ENCODE peak calls at places on chromosome 12, in seven cellular contexts. A is SK-N-SH, U is GM12878, H is GM12892, J is H1, K is HepG2, Z is K562. D is an unnamed sample.

GRCh38 chr12:90519285-90519684 is 435.7 kb downstream of the CCER1 start:
- DNase-seq in A (no peak), U (no peak), H (no peak), J (no peak), K (no peak), Z (no peak), D (no peak)

GRCh38 chr12:102955926-102956737 is 1.3 kb upstream of the ASCL1 start:
- DNase-seq in A (peak; percentile 73), U (no peak), H (no peak), J (peak; percentile 66), K (no peak), Z (no peak), D (no peak)

GRCh38 chr12:72677187-72677586 is 405.0 kb downstream of the TRHDE start:
- DNase-seq in A (no peak), U (no peak), H (no peak), J (no peak), K (no peak), Z (no peak), D (no peak)

GRCh38 chr12:124233846-124234620 is 60.9 kb upstream of the RFLNA start:
- DNase-seq in A (no peak), U (no peak), H (no peak), J (no peak), K (no peak), Z (no peak), D (no peak)

GRCh38 chr12:93880853-93881522 is 203.8 kb downstream of the CRADD start:
- DNase-seq in A (no peak), U (no peak), H (no peak), J (no peak), K (no peak), Z (no peak), D (no peak)

GRCh38 chr12:50188875-50189575 is 21.9 kb upstream of the CERS5 start:
- DNase-seq in A (no peak), U (no peak), H (no peak), J (no peak), K (no peak), Z (peak; percentile 29), D (no peak)

GRCh38 chr12:47753021-47754001 is 5.4 kb downstream of the RAPGEF3 start:
- DNase-seq in A (peak; percentile 75), U (no peak), H (no peak), J (peak; percentile 64), K (no peak), Z (no peak), D (no peak)

GRCh38 chr12:27552235-27552634 is 28.2 kb downstream of the PPFIBP1 start:
- DNase-seq in A (no peak), U (no peak), H (no peak), J (no peak), K (no peak), Z (no peak), D (no peak)

GRCh38 chr12:54352891-54353874 is 11.1 kb downstream of the GPR84 start:
- DNase-seq in A (peak; percentile 83), U (no peak), H (no peak), J (peak; percentile 51), K (no peak), Z (peak; percentile 72), D (no peak)

GRCh38 chr12:65673732-65674131 is 150.6 kb upstream of the HMGA2 start:
- DNase-seq in A (no peak), U (no peak), H (no peak), J (no peak), K (no peak), Z (no peak), D (no peak)

GRCh38 chr12:62123721-62124203 is 136.4 kb upstream of the USP15 start:
- DNase-seq in A (peak; percentile 11), U (no peak), H (no peak), J (peak; percentile 56), K (peak; percentile 31), Z (peak; percentile 61), D (no peak)

GRCh38 chr12:49026678-49027480 is 8.3 kb upstream of the PRKAG1 start:
- DNase-seq in A (peak; percentile 24), U (no peak), H (no peak), J (no peak), K (no peak), Z (no peak), D (no peak)

GRCh38 chr12:97276198-97276580 is 186.4 kb upstream of the RMST start:
- DNase-seq in A (no peak), U (no peak), H (no peak), J (peak; percentile 58), K (no peak), Z (no peak), D (no peak)

GRCh38 chr12:57458665-57459054 is 925 bp upstream of the GLI1 start:
- DNase-seq in A (no peak), U (no peak), H (no peak), J (no peak), K (no peak), Z (no peak), D (no peak)

GRCh38 chr12:20507061-20507460 is 138.7 kb downstream of the PDE3A start:
- DNase-seq in A (no peak), U (no peak), H (no peak), J (no peak), K (no peak), Z (no peak), D (no peak)

GRCh38 chr12:58811346-58811745 is 109.0 kb downstream of the LRIG3 start:
- DNase-seq in A (no peak), U (no peak), H (no peak), J (no peak), K (no peak), Z (no peak), D (no peak)

GRCh38 chr12:58812229-58812628 is 108.1 kb downstream of the LRIG3 start:
- DNase-seq in A (no peak), U (no peak), H (no peak), J (no peak), K (no peak), Z (no peak), D (no peak)

GRCh38 chr12:58815235-58815634 is 105.1 kb downstream of the LRIG3 start:
- DNase-seq in A (no peak), U (no peak), H (no peak), J (no peak), K (no peak), Z (no peak), D (no peak)

GRCh38 chr12:58818546-58818945 is 101.8 kb downstream of the LRIG3 start:
- DNase-seq in A (no peak), U (no peak), H (no peak), J (no peak), K (no peak), Z (no peak), D (no peak)

GRCh38 chr12:58814036-58814435 is 106.3 kb downstream of the LRIG3 start:
- DNase-seq in A (no peak), U (no peak), H (no peak), J (no peak), K (no peak), Z (no peak), D (no peak)
- TF ChIP-seq TAF1 in A (no peak), U (no peak), H (no peak), J (no peak), K (no peak), Z (no peak), D (no peak)

DNA sequence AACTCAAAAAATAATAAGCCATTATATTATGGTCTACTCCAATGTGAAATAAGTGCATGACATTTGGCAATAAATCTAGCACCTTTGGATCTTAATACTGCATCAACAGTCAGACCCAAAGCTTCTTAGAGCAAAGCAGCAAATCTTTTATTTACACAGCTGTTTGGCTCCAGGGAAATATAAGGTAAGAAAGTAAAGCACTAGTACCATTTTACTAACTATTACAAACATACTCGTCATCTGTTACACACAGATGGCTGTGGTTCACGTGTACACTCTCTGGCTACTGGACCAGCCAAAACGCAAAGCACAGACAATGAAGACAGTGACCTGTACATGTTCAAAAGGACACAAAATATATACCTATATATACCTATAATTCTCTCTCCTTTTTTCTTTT is 2.8 kb downstream of the FGD6 start:
- DNase-seq in A (no peak), U (no peak), H (no peak), J (no peak), K (no peak), Z (no peak), D (no peak)
- TF ChIP-seq TAF1 in A (no peak), U (no peak), H (no peak), J (no peak), K (no peak), Z (no peak), D (no peak)

GRCh38 chr12:52005903-52006703 is 643 bp upstream of the TAMALIN start:
- DNase-seq in A (no peak), U (peak; percentile 32), H (peak; percentile 61), J (no peak), K (no peak), Z (no peak), D (peak; percentile 75)
- TF ChIP-seq TAF1 in A (no peak), U (no peak), H (no peak), J (no peak), K (no peak), Z (no peak), D (no peak)

GRCh38 chr12:5099136-5099535 is 55.5 kb downstream of the KCNA5 start:
- DNase-seq in A (no peak), U (no peak), H (no peak), J (no peak), K (no peak), Z (no peak), D (no peak)

GRCh38 chr12:5102261-5102789 is 58.6 kb downstream of the KCNA5 start:
- DNase-seq in A (no peak), U (no peak), H (no peak), J (no peak), K (no peak), Z (no peak), D (no peak)

GRCh38 chr12:5102806-5103205 is 59.1 kb downstream of the KCNA5 start:
- DNase-seq in A (no peak), U (no peak), H (no peak), J (no peak), K (no peak), Z (no peak), D (no peak)

GRCh38 chr12:5097786-5098185 is 54.1 kb downstream of the KCNA5 start:
- DNase-seq in A (no peak), U (no peak), H (no peak), J (no peak), K (no peak), Z (no peak), D (no peak)

DNA sequence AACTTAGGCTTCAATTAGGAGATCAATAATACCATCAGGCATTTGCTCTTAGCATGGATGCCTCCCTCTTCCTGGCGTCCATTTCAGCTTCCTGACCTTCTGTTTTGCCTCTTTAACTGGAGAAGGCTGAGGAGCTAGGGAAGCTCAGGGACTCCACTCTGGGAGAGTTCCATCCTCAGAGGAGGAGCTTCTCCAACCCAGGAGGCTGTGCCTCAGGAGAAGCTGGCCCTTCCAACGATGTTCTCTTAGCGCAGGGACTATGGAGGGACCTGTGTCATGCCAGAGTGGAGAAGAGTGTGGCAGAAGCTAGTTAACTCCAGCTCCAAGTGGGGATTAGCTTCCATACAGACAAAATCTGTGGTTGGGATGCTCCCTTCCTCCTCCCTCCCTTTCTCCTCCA is 58.0 kb downstream of the KCNA5 start:
- DNase-seq in A (no peak), U (no peak), H (no peak), J (no peak), K (no peak), Z (no peak), D (no peak)
- TF ChIP-seq TAF1 in A (no peak), U (no peak), H (no peak), J (no peak), K (no peak), Z (no peak), D (no peak)

D was measured in GM12891.